ENCODE peak calls at places on chromosomes 2 and 18, in five cellular contexts. M, Q, I, P and U are unnamed samples.

GRCh38 chr2:11907178-11907577 is 160.7 kb downstream of the LPIN1 start:
- DNase-seq in M (no peak), Q (no peak), I (no peak), P (no peak), U (no peak)

GRCh38 chr2:195535911-195536522 is 121.0 kb upstream of the SLC39A10 start:
- DNase-seq in M (no peak), Q (no peak), I (no peak), P (peak), U (peak)

GRCh38 chr18:10566390-10566789 is 40.6 kb downstream of the NAPG start:
- DNase-seq in M (no peak), Q (no peak), I (no peak), P (no peak), U (no peak)

GRCh38 chr18:2843161-2843560 is 3.6 kb upstream of the EMILIN2 start:
- DNase-seq in M (no peak), Q (no peak), I (no peak), P (no peak), U (no peak)

GRCh38 chr2:129646107-129646506 is 333.4 kb upstream of the RAB6C start:
- DNase-seq in M (no peak), Q (no peak), I (no peak), P (no peak), U (no peak)

GRCh38 chr2:219997341-219997851 is 370.0 kb downstream of the SLC4A3 start:
- DNase-seq in M (peak), Q (peak), I (peak), P (no peak), U (no peak)

GRCh38 chr2:39913648-39914456 is 134.8 kb upstream of the THUMPD2 start:
- DNase-seq in M (peak), Q (peak), I (peak), P (no peak), U (peak)

GRCh38 chr18:12686100-12686499 is 16.4 kb downstream of the CEP76 start:
- DNase-seq in M (no peak), Q (no peak), I (no peak), P (no peak), U (peak)

GRCh38 chr2:84727315-84727714 is 153.6 kb downstream of the TRABD2A start:
- DNase-seq in M (no peak), Q (no peak), I (no peak), P (no peak), U (no peak)

GRCh38 chr2:107108556-107108955 is 222.6 kb upstream of the ST6GAL2 start:
- DNase-seq in M (no peak), Q (no peak), I (no peak), P (no peak), U (no peak)

GRCh38 chr18:7567487-7568425 is 640 bp downstream of the PTPRM start:
- DNase-seq in M (no peak), Q (peak), I (peak), P (no peak), U (no peak)

GRCh38 chr18:54444309-54444914 is 86.7 kb downstream of the C18orf54 start:
- DNase-seq in M (peak), Q (peak), I (peak), P (no peak), U (peak)

GRCh38 chr2:240599141-240599583 is 12.6 kb downstream of the CAPN10 start:
- DNase-seq in M (no peak), Q (no peak), I (no peak), P (no peak), U (no peak)

GRCh38 chr2:241187835-241188234 is 642 bp upstream of the ANO7 start:
- DNase-seq in M (no peak), Q (no peak), I (no peak), P (no peak), U (no peak)

GRCh38 chr2:210007895-210008294 is 5.5 kb downstream of the RPE start:
- DNase-seq in M (no peak), Q (no peak), I (no peak), P (no peak), U (no peak)

GRCh38 chr2:208179028-208179609 is 10.7 kb downstream of the C2orf80 start:
- DNase-seq in M (no peak), Q (no peak), I (peak), P (no peak), U (peak)

GRCh38 chr2:47534179-47534919 is 131.4 kb downstream of the MSH2 start:
- DNase-seq in M (peak), Q (peak), I (no peak), P (no peak), U (peak)

GRCh38 chr18:12246849-12247808 is 7.0 kb upstream of the CIDEA start:
- DNase-seq in M (no peak), Q (no peak), I (peak), P (no peak), U (no peak)

GRCh38 chr2:98348066-98348561 is 1.9 kb downstream of the CNGA3 start:
- DNase-seq in M (no peak), Q (no peak), I (peak), P (no peak), U (peak)

GRCh38 chr18:10784596-10785202 is 258.9 kb downstream of the NAPG start:
- DNase-seq in M (no peak), Q (no peak), I (no peak), P (no peak), U (no peak)